ENCODE peak calls at places on chromosomes 3 and 15, in five cellular contexts. B, H, U, P and K are unnamed samples.
A peak's percentile ranks its signal among the peaks of the same experiment; 100 is the strongest.

GRCh38 chr15:40909662-40910625 is 15.7 kb downstream of the VPS18 start:
- DNase-seq in P (peak; percentile 84), U (peak; percentile 90), B (no peak), H (no peak), K (no peak)

GRCh38 chr3:181956122-181956521 is 244.4 kb downstream of the SOX2 start:
- DNase-seq in P (no peak), B (no peak), U (no peak), H (no peak), K (no peak)

GRCh38 chr3:182947892-182948291 is 32.4 kb downstream of the DCUN1D1 start:
- DNase-seq in P (no peak), B (no peak), H (no peak), U (no peak), K (no peak)

GRCh38 chr3:112460519-112460918 is 38.8 kb downstream of the BTLA start:
- DNase-seq in U (no peak), P (no peak), H (no peak), B (no peak), K (no peak)

GRCh38 chr3:57948080-57948671 is 60.0 kb upstream of the FLNB start:
- DNase-seq in H (no peak), B (peak; percentile 59), P (peak; percentile 63), U (no peak), K (no peak)

GRCh38 chr15:73950479-73951043 is 24.3 kb downstream of the LOXL1 start:
- DNase-seq in B (no peak), P (no peak), H (peak; percentile 35), U (no peak), K (no peak)

GRCh38 chr3:185263423-185263822 is 9.6 kb upstream of the EHHADH start:
- DNase-seq in B (no peak), H (no peak), P (no peak), U (no peak), K (no peak)

GRCh38 chr15:35101335-35101734 is 16.2 kb upstream of the NANOGP8 start:
- DNase-seq in H (no peak), P (no peak), U (no peak), B (no peak), K (no peak)

GRCh38 chr3:158742861-158743260 is 10.6 kb upstream of the RARRES1 start:
- DNase-seq in P (no peak), H (no peak), U (no peak), B (no peak), K (no peak)

GRCh38 chr3:33636125-33636855 is 81.8 kb downstream of the CLASP2 start:
- DNase-seq in U (no peak), P (no peak), H (no peak), B (no peak), K (no peak)

GRCh38 chr3:159057621-159058020 is 255.8 kb downstream of the MFSD1 start:
- DNase-seq in P (no peak), H (no peak), B (no peak), U (no peak), K (no peak)

GRCh38 chr3:193554790-193555189 is at the start of gene ATP13A4:
- DNase-seq in P (no peak), U (no peak), B (no peak), H (peak; percentile 62), K (no peak)

GRCh38 chr3:99768808-99769501 is 48.7 kb upstream of the CMSS1 start:
- DNase-seq in B (no peak), P (no peak), H (no peak), U (no peak), K (no peak)

GRCh38 chr3:23246651-23247050 is 43.5 kb downstream of the UBE2E2 start:
- DNase-seq in B (no peak), P (no peak), H (no peak), U (no peak), K (no peak)

GRCh38 chr3:49017978-49018706 is at the start of gene DALRD3:
- DNase-seq in H (peak; percentile 83), U (peak; percentile 71), P (peak; percentile 91), B (peak; percentile 84), K (peak; percentile 64)

GRCh38 chr3:122410111-122410510 is 5.8 kb downstream of the WDR5B start:
- DNase-seq in H (no peak), B (no peak), P (no peak), U (no peak), K (no peak)

GRCh38 chr3:87269723-87270122 is 6.7 kb downstream of the POU1F1 start:
- DNase-seq in U (no peak), H (no peak), P (no peak), B (no peak), K (no peak)

GRCh38 chr3:42631650-42632049 is 21.8 kb upstream of the ZBTB47 start:
- DNase-seq in U (no peak), P (no peak), B (no peak), H (no peak), K (no peak)

GRCh38 chr15:98792117-98792516 is 143.8 kb downstream of the IGF1R start:
- DNase-seq in H (no peak), B (no peak), U (no peak), P (no peak), K (no peak)

GRCh38 chr3:158731525-158731924 is 732 bp downstream of the RARRES1 start:
- DNase-seq in U (no peak), B (no peak), P (no peak), H (no peak), K (no peak)

GRCh38 chr15:26082833-26083174 is 219.7 kb upstream of the ATP10A start:
- DNase-seq in P (no peak), H (no peak), U (no peak), B (no peak), K (no peak)

GRCh38 chr3:101890716-101891115 is 41.4 kb downstream of the NFKBIZ start:
- DNase-seq in P (no peak), U (no peak), H (no peak), B (no peak), K (no peak)

GRCh38 chr3:44130249-44130648 is 111.4 kb upstream of the TOPAZ1 start:
- DNase-seq in B (no peak), H (no peak), U (no peak), P (no peak), K (no peak)

GRCh38 chr15:93087825-93088199 is 1.2 kb downstream of the RGMA start:
- DNase-seq in U (peak; percentile 69), B (peak; percentile 86), P (peak; percentile 96), H (peak; percentile 71), K (no peak)

GRCh38 chr3:143975549-143976152 is 4.0 kb downstream of the DIPK2A start:
- DNase-seq in B (no peak), U (no peak), P (no peak), H (no peak), K (no peak)

GRCh38 chr3:14947105-14947885 is at the start of gene NR2C2:
- DNase-seq in U (peak; percentile 89), H (peak; percentile 93), B (peak; percentile 94), P (peak; percentile 98), K (peak; percentile 88)

GRCh38 chr3:120487079-120487693 is 36.4 kb upstream of the FSTL1 start:
- DNase-seq in B (no peak), U (no peak), P (no peak), H (no peak), K (no peak)

GRCh38 chr3:63977893-63978292 is 45.4 kb downstream of the PSMD6 start:
- DNase-seq in P (no peak), B (no peak), H (no peak), U (no peak), K (no peak)

GRCh38 chr15:36392666-36393266 is 186.7 kb upstream of the CDIN1 start:
- DNase-seq in B (no peak), H (no peak), P (no peak), U (no peak), K (no peak)

GRCh38 chr15:68791431-68792283 is 29.0 kb downstream of the ANP32A start:
- DNase-seq in U (no peak), P (no peak), H (no peak), B (no peak), K (peak; percentile 36)

GRCh38 chr3:154758109-154758868 is 321.8 kb upstream of the MME start:
- DNase-seq in P (no peak), B (no peak), H (no peak), U (no peak), K (no peak)

GRCh38 chr15:52803543-52804306 is 13.6 kb upstream of the ONECUT1 start:
- DNase-seq in B (no peak), U (no peak), H (no peak), P (peak; percentile 65), K (no peak)

GRCh38 chr3:46866032-46866595 is 2.9 kb upstream of the MYL3 start:
- DNase-seq in B (no peak), U (no peak), H (no peak), P (no peak), K (no peak)

GRCh38 chr15:89912145-89912673 is 543 bp downstream of the ARPIN start:
- DNase-seq in P (peak; percentile 92), H (peak; percentile 80), U (peak; percentile 30), B (peak; percentile 72), K (no peak)

GRCh38 chr3:12507871-12508281 is 23.6 kb downstream of the TSEN2 start:
- DNase-seq in H (no peak), B (no peak), U (peak; percentile 58), P (no peak), K (no peak)

GRCh38 chr3:153756816-153757215 is 364.4 kb upstream of the ARHGEF26 start:
- DNase-seq in B (no peak), P (no peak), U (no peak), H (no peak), K (no peak)

GRCh38 chr3:97658670-97659285 is 105.8 kb upstream of the ARL6 start:
- DNase-seq in B (no peak), H (no peak), P (no peak), U (no peak), K (no peak)
- TF ChIP-seq CTCF in B (peak; percentile 30), H (no peak), P (no peak), U (peak; percentile 6), K (no peak)

GRCh38 chr3:36714343-36714742 is 50.0 kb downstream of the DCLK3 start:
- DNase-seq in U (no peak), P (no peak), B (no peak), H (no peak), K (no peak)
- TF ChIP-seq CTCF in U (no peak), P (no peak), B (no peak), H (no peak), K (no peak)

DNA sequence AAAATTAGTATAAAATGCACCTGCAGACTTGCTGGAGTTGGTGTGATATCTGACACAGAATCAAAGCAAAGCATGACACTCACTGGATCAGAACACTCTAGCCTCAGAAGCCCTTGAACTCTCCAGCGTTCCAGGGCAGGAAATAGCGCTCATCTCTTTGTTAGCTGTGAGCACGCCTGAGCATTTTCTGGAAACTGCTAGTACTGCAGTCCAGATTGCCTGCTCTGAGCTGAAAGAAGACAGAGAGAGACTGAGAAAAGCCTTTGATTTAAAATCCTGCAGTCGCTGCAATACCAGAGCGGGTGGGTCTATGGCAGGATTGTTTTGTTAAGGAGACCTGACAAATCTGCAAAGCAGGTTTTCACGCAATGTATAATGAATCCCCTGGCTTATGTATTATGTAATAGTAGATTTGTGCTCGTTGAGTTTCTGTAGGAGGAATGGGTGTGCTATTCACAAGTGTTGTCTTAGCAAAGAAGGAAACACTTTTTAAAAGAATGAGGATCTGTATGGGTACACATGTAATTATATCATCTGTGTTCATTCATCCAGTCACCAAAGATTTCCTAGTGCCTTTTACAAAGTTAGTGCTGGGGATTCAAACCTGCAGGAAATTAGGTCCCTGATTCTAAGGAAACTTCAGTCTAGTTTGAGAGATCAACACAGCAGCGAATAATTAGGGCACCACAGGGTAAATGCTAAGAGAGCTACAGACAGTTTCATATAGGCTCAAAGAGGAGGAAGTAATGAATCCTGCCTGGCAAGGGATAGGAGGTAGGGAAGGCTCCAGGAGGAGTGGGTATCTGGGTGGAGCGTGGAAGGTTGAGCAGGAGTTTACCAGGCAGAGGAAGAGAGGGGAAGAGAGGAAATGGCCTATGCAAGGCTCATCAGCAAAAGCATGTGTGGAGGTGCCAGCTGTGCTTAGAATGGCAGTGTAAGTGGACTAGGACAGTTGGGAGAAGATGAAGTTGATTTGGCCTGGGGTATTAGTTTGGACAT is 26.1 kb upstream of the MGLL start:
- DNase-seq in U (no peak), B (no peak), H (no peak), P (no peak), K (no peak)
- TF ChIP-seq CTCF in U (no peak), B (no peak), H (no peak), P (no peak), K (no peak)

GRCh38 chr3:24963762-24964625 is 464.1 kb upstream of the RARB start:
- DNase-seq in H (no peak), U (no peak), B (no peak), P (no peak), K (no peak)
- TF ChIP-seq CTCF in H (no peak), U (peak; percentile 24), B (peak; percentile 51), P (no peak), K (no peak)